ENCODE peak calls at places on chromosomes 12 and 14, in six cellular contexts. F is breast epithelium, Y is GM23248, G is body of pancreas, P is hippocampal formation, A is brain microvascular endothelial cell. H is an unnamed sample.

GRCh38 chr12:67599691-67600090 is 48.9 kb upstream of the DYRK2 start:
- DNase-seq in A (no peak), G (no peak), F (no peak), Y (no peak), P (no peak), H (no peak)

GRCh38 chr12:54420766-54421144 is 1.7 kb upstream of the ITGA5 start:
- DNase-seq in G (no peak), F (no peak), Y (peak), P (no peak), A (no peak), H (no peak)

GRCh38 chr12:122126713-122127597 is 47.1 kb downstream of the IL31 start:
- DNase-seq in Y (no peak), G (no peak), P (no peak), A (no peak), F (no peak), H (peak)

GRCh38 chr14:23695220-23695999 is 59.2 kb downstream of the DHRS2 start:
- DNase-seq in P (no peak), G (peak), Y (peak), F (no peak), A (no peak), H (no peak)

GRCh38 chr14:54366726-54367707 is 29.8 kb upstream of the CDKN3 start:
- DNase-seq in A (peak), Y (peak), P (peak), G (no peak), F (peak), H (peak)

GRCh38 chr12:84497819-84498218 is 414.8 kb downstream of the SLC6A15 start:
- DNase-seq in Y (peak), P (peak), A (peak), F (no peak), G (peak), H (no peak)

GRCh38 chr14:92460916-92461579 is 52.5 kb upstream of the RIN3 start:
- DNase-seq in Y (peak), P (no peak), F (no peak), A (peak), G (no peak), H (no peak)

GRCh38 chr12:96907681-96908163 is 665 bp downstream of the NEDD1 start:
- DNase-seq in A (peak), F (no peak), Y (peak), P (no peak), G (peak), H (no peak)

GRCh38 chr12:68348419-68348818 is 16.3 kb upstream of the MDM1 start:
- DNase-seq in F (no peak), G (no peak), A (no peak), P (no peak), Y (no peak), H (no peak)

GRCh38 chr12:65867428-65867827 is 43.1 kb downstream of the HMGA2 start:
- DNase-seq in P (no peak), Y (peak), F (no peak), G (no peak), A (peak), H (no peak)

GRCh38 chr14:99212646-99213045 is 59.4 kb downstream of the BCL11B start:
- DNase-seq in F (no peak), Y (no peak), A (no peak), G (no peak), P (no peak), H (no peak)

GRCh38 chr12:34400986-34401658 is 378.8 kb downstream of the ALG10 start:
- DNase-seq in P (no peak), A (no peak), F (peak), Y (no peak), G (peak), H (no peak)

GRCh38 chr12:59736786-59737185 is 141.0 kb downstream of the SLC16A7 start:
- DNase-seq in F (no peak), G (peak), P (no peak), Y (peak), A (peak), H (peak)

GRCh38 chr14:21768116-21768874 is 94.7 kb upstream of the OR4E1 start:
- DNase-seq in A (peak), F (no peak), G (no peak), P (no peak), Y (peak), H (peak)

GRCh38 chr12:84856156-84856900 is 56.3 kb downstream of the SLC6A15 start:
- DNase-seq in P (no peak), G (no peak), Y (peak), F (no peak), A (peak), H (no peak)

GRCh38 chr12:13390381-13390856 is 193.9 kb downstream of the EMP1 start:
- DNase-seq in F (peak), P (peak), G (peak), Y (peak), A (peak), H (no peak)

GRCh38 chr12:74412607-74413230 is 124.9 kb upstream of the ATXN7L3B start:
- DNase-seq in G (no peak), P (peak), A (no peak), Y (peak), F (no peak), H (no peak)

GRCh38 chr12:126193190-126193589 is 1128.0 kb downstream of the AACS start:
- DNase-seq in A (no peak), G (no peak), P (no peak), F (no peak), Y (no peak), H (no peak)

GRCh38 chr12:28378749-28379148 is 188.5 kb downstream of the CCDC91 start:
- DNase-seq in F (no peak), A (peak), Y (peak), G (no peak), P (no peak), H (no peak)

GRCh38 chr12:109018276-109018675 is 2.6 kb downstream of the SVOP start:
- DNase-seq in A (no peak), G (no peak), Y (no peak), F (no peak), P (no peak), H (no peak)

GRCh38 chr12:51972849-51973273 is 21.4 kb downstream of the ACVR1B start:
- DNase-seq in G (no peak), A (peak), F (no peak), Y (peak), P (no peak), H (no peak)

H was measured in COLO829.